ENCODE peak calls at places on chromosomes 1 and 21, in nine cellular contexts. P, T, K, R, X, H, L, Z and N are unnamed samples.
A peak's percentile ranks its signal among the peaks of the same experiment; 100 is the strongest.

GRCh38 chr1:213123532-213123931 is 72.5 kb downstream of the RPS6KC1 start:
- DNase-seq in L (peak; percentile 83), P (peak; percentile 70), T (no peak), H (no peak), Z (no peak), K (no peak), X (no peak), R (no peak), N (no peak)

GRCh38 chr1:151815716-151816327 is 10.6 kb upstream of the LINGO4 start:
- DNase-seq in T (no peak), K (no peak), H (no peak), L (no peak), Z (no peak), X (no peak), P (no peak), R (no peak), N (no peak)

GRCh38 chr1:177983824-177984528 is 14.1 kb upstream of the SEC16B start:
- DNase-seq in Z (peak; percentile 80), L (peak; percentile 96), T (peak; percentile 63), X (peak; percentile 45), K (peak; percentile 14), R (peak; percentile 74), H (peak; percentile 46), P (peak; percentile 98), N (no peak)

GRCh38 chr1:174815036-174815435 is 184.7 kb upstream of the CACYBP start:
- DNase-seq in T (no peak), H (no peak), L (peak; percentile 79), P (peak; percentile 74), K (no peak), R (no peak), Z (no peak), X (no peak), N (no peak)

GRCh38 chr21:42466700-42467612 is 29.1 kb downstream of the RSPH1 start:
- DNase-seq in H (peak; percentile 63), P (peak; percentile 7), T (peak; percentile 55), L (peak; percentile 52), R (no peak), Z (no peak), X (no peak), K (no peak), N (no peak)

GRCh38 chr21:13827201-13827600 is 217.6 kb downstream of the POTED start:
- DNase-seq in P (no peak), R (no peak), Z (no peak), K (no peak), H (no peak), L (no peak), T (no peak), X (no peak), N (no peak)

GRCh38 chr21:15144026-15144425 is 79.2 kb upstream of the NRIP1 start:
- DNase-seq in R (no peak), P (no peak), K (no peak), H (no peak), T (no peak), X (no peak), L (no peak), Z (no peak), N (no peak)

GRCh38 chr1:202915146-202915545 is 11.9 kb downstream of the KLHL12 start:
- DNase-seq in K (no peak), P (no peak), L (no peak), Z (no peak), H (no peak), R (no peak), T (no peak), X (no peak), N (no peak)

GRCh38 chr21:31752352-31752751 is 20.4 kb upstream of the SCAF4 start:
- DNase-seq in X (no peak), L (peak; percentile 22), Z (no peak), K (no peak), T (no peak), R (no peak), H (no peak), P (peak; percentile 45), N (no peak)

GRCh38 chr1:11193376-11193775 is 4.2 kb downstream of the ANGPTL7 start:
- DNase-seq in P (no peak), T (no peak), K (no peak), Z (no peak), H (no peak), R (no peak), X (no peak), L (no peak), N (no peak)

GRCh38 chr1:20278692-20279130 is 12.0 kb upstream of the VWA5B1 start:
- DNase-seq in Z (no peak), R (no peak), L (peak; percentile 70), K (no peak), X (no peak), T (peak; percentile 64), H (no peak), P (no peak), N (no peak)

GRCh38 chr1:173208868-173209267 is 1.7 kb upstream of the TNFSF4 start:
- DNase-seq in Z (no peak), H (no peak), L (no peak), X (no peak), K (no peak), R (no peak), P (no peak), T (no peak), N (no peak)

GRCh38 chr1:173212952-173213491 is 5.9 kb upstream of the TNFSF4 start:
- DNase-seq in X (no peak), T (no peak), P (no peak), Z (no peak), H (no peak), K (no peak), L (no peak), R (no peak), N (no peak)

GRCh38 chr1:173210273-173210672 is 3.1 kb upstream of the TNFSF4 start:
- DNase-seq in R (no peak), H (no peak), X (no peak), P (no peak), K (no peak), L (no peak), T (no peak), Z (no peak), N (no peak)

GRCh38 chr1:173210716-173211231 is 3.6 kb upstream of the TNFSF4 start:
- DNase-seq in L (no peak), X (no peak), H (no peak), T (peak; percentile 63), Z (no peak), R (no peak), P (no peak), K (no peak), N (no peak)

DNA sequence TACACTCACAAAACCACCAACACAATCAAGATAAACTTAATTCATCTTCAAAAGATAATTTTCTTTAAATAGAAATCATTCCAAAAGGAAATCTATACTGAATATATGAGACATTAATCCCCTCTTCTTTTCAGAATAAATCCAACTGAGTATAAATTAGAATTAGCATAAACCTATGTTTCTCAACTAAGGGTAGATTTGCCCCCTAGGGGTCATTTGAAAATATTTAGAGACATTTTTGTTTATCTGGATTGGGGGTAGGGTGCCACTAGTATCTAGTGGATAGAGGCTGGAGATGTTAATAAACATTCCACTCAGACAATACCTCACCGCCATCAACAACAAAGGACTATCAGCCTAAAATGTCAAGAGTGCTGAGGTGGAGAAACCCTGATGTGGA is 6.5 kb upstream of the TNFSF4 start:
- DNase-seq in H (no peak), Z (no peak), L (no peak), K (no peak), T (no peak), R (no peak), P (no peak), X (no peak), N (no peak)
- TF ChIP-seq CTCF in H (no peak), Z (no peak), L (no peak), K (no peak), T (peak; percentile 17), R (no peak), P (no peak), X (no peak), N (no peak)

GRCh38 chr1:3471356-3472087 is 17.1 kb downstream of the ARHGEF16 start:
- DNase-seq in R (no peak), X (no peak), P (peak; percentile 53), H (no peak), L (peak; percentile 51), Z (no peak), T (peak; percentile 87), K (peak; percentile 74), N (no peak)

GRCh38 chr1:3473381-3473844 is 18.9 kb downstream of the ARHGEF16 start:
- DNase-seq in X (peak; percentile 77), Z (peak; percentile 56), P (peak; percentile 83), R (no peak), T (no peak), H (no peak), L (peak; percentile 89), K (no peak), N (no peak)

GRCh38 chr1:3470650-3471355 is 16.3 kb downstream of the ARHGEF16 start:
- DNase-seq in X (no peak), K (no peak), Z (no peak), R (no peak), P (no peak), L (no peak), H (no peak), T (no peak), N (no peak)

GRCh38 chr1:3472906-3473305 is 18.4 kb downstream of the ARHGEF16 start:
- DNase-seq in X (no peak), K (no peak), L (no peak), T (no peak), H (no peak), P (no peak), R (no peak), Z (no peak), N (no peak)

GRCh38 chr1:3472088-3472850 is 17.8 kb downstream of the ARHGEF16 start:
- DNase-seq in K (no peak), T (no peak), R (no peak), X (no peak), H (no peak), L (no peak), Z (no peak), P (no peak), N (no peak)
- TF ChIP-seq CTCF in K (peak; percentile 21), T (no peak), R (no peak), X (no peak), H (no peak), L (no peak), Z (no peak), P (no peak), N (no peak)

DNA sequence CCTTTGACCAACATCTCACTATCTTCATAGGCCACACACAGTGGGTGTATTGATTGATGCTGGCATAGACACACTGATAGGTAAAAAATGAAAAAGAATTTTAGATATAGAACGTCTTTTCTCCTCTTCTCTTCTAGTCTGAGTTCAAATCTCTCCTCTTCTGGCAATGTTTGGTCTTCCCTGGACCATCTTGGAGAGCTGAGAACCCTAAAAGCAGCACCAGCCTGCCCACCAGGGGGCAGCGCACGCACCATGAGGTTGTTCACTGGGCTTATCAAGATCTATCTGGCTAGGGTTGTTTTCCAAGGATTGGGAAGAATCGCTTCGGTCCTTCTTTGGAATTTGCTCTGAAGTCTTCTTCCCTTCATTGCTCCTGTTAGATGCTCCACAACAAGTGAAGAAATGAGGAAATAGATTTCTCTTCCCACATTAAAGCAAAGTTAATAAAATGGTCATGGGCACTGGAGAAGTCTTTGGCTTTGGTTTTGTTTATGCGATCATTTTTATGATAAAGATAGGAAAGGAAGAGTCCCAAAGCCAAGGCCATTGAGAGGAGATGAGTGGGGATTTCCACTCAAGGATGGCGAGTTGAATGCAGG is 104.0 kb upstream of the OLIG2 start:
- DNase-seq in R (no peak), Z (no peak), K (peak; percentile 26), T (peak; percentile 50), X (no peak), P (peak; percentile 10), H (no peak), L (no peak), N (peak; percentile 78)
- TF ChIP-seq CTCF in R (no peak), Z (peak; percentile 39), K (peak; percentile 51), T (peak; percentile 64), X (peak; percentile 45), P (peak; percentile 24), H (no peak), L (peak; percentile 44), N (peak; percentile 28)

GRCh38 chr21:38170283-38170682 is 86.5 kb upstream of the KCNJ15 start:
- DNase-seq in X (no peak), P (peak; percentile 12), R (no peak), T (peak; percentile 59), H (peak; percentile 18), Z (no peak), L (peak; percentile 24), K (no peak), N (no peak)
- TF ChIP-seq CTCF in X (peak; percentile 26), P (peak; percentile 44), R (no peak), T (peak; percentile 56), H (peak; percentile 17), Z (peak; percentile 42), L (peak; percentile 37), K (peak; percentile 51), N (peak; percentile 62)